ENCODE peak calls at places on chromosomes 7 and 10, in nine cellular contexts. One of them, this sample, is unnamed.

GRCh38 chr7:70542750-70543376 is 589.1 kb upstream of the GALNT17 start:
- DNase-seq in endothelial cell: no peak
- DNase-seq in osteoblast: no peak
- DNase-seq in right lobe of liver: no peak
- DNase-seq in fibroblast of mammary gland: no peak
- DNase-seq in heart right ventricle: no peak
- DNase-seq in GM06990: no peak
- DNase-seq in sigmoid colon: no peak
- DNase-seq in AG10803: peak
- DNase-seq in this sample: no peak

GRCh38 chr7:22430457-22430856 is 69.5 kb downstream of the STEAP1B start:
- DNase-seq in fibroblast of mammary gland: peak
- DNase-seq in AG10803: peak
- DNase-seq in heart right ventricle: no peak
- DNase-seq in GM06990: no peak
- DNase-seq in endothelial cell: no peak
- DNase-seq in osteoblast: no peak
- DNase-seq in sigmoid colon: no peak
- DNase-seq in right lobe of liver: no peak
- DNase-seq in this sample: no peak

GRCh38 chr7:23121175-23121574 is 15.6 kb downstream of the KLHL7 start:
- DNase-seq in right lobe of liver: no peak
- DNase-seq in fibroblast of mammary gland: no peak
- DNase-seq in sigmoid colon: no peak
- DNase-seq in heart right ventricle: no peak
- DNase-seq in GM06990: no peak
- DNase-seq in AG10803: no peak
- DNase-seq in endothelial cell: no peak
- DNase-seq in osteoblast: no peak
- DNase-seq in this sample: no peak

GRCh38 chr7:148296994-148297644 is 293.4 kb upstream of the C7orf33 start:
- DNase-seq in GM06990: no peak
- DNase-seq in fibroblast of mammary gland: peak
- DNase-seq in osteoblast: no peak
- DNase-seq in heart right ventricle: no peak
- DNase-seq in right lobe of liver: no peak
- DNase-seq in AG10803: no peak
- DNase-seq in endothelial cell: no peak
- DNase-seq in sigmoid colon: no peak
- DNase-seq in this sample: no peak

GRCh38 chr7:78047800-78048199 is 249.2 kb downstream of the PHTF2 start:
- DNase-seq in heart right ventricle: no peak
- DNase-seq in sigmoid colon: no peak
- DNase-seq in endothelial cell: no peak
- DNase-seq in GM06990: no peak
- DNase-seq in AG10803: no peak
- DNase-seq in osteoblast: no peak
- DNase-seq in fibroblast of mammary gland: no peak
- DNase-seq in right lobe of liver: no peak
- DNase-seq in this sample: no peak

GRCh38 chr10:77325233-77325537 is 312.4 kb downstream of the KCNMA1 start:
- DNase-seq in heart right ventricle: no peak
- DNase-seq in osteoblast: no peak
- DNase-seq in endothelial cell: no peak
- DNase-seq in fibroblast of mammary gland: no peak
- DNase-seq in sigmoid colon: no peak
- DNase-seq in AG10803: no peak
- DNase-seq in right lobe of liver: no peak
- DNase-seq in GM06990: no peak
- DNase-seq in this sample: no peak

GRCh38 chr7:56083150-56083785 is 9.5 kb downstream of the PHKG1 start:
- DNase-seq in fibroblast of mammary gland: no peak
- DNase-seq in AG10803: no peak
- DNase-seq in sigmoid colon: peak
- DNase-seq in GM06990: no peak
- DNase-seq in osteoblast: peak
- DNase-seq in right lobe of liver: peak
- DNase-seq in endothelial cell: no peak
- DNase-seq in heart right ventricle: peak
- DNase-seq in this sample: no peak

GRCh38 chr10:33398796-33399195 is 64.3 kb upstream of the NRP1 start:
- DNase-seq in fibroblast of mammary gland: no peak
- DNase-seq in osteoblast: no peak
- DNase-seq in heart right ventricle: no peak
- DNase-seq in endothelial cell: no peak
- DNase-seq in GM06990: no peak
- DNase-seq in right lobe of liver: no peak
- DNase-seq in AG10803: no peak
- DNase-seq in sigmoid colon: no peak
- DNase-seq in this sample: no peak

GRCh38 chr10:118723467-118723866 is 31.3 kb downstream of the CACUL1 start:
- DNase-seq in fibroblast of mammary gland: peak
- DNase-seq in right lobe of liver: no peak
- DNase-seq in sigmoid colon: no peak
- DNase-seq in AG10803: peak
- DNase-seq in heart right ventricle: no peak
- DNase-seq in osteoblast: peak
- DNase-seq in GM06990: no peak
- DNase-seq in endothelial cell: no peak
- DNase-seq in this sample: no peak

DNA sequence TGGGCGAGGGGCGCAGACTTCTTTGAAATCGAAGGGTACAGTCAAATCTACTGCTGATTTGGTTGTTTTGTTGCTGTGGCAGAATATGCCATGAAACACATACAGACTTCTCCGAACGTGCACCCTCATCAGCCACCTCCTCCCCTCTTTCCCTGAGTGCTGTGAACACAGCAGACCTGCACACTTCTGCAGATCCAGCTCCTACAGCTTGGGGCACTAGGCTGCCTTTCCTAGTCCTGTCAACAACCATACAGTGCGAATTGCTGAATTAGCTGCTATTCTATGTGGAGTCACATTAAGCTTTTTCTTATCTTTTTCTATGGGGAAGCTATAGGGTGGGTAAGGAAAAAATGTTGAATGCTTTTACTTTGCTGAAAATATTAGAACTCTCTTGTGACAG is 57.5 kb downstream of the COL17A1 start:
- DNase-seq in fibroblast of mammary gland: peak
- DNase-seq in heart right ventricle: peak
- DNase-seq in endothelial cell: peak
- DNase-seq in sigmoid colon: no peak
- DNase-seq in osteoblast: no peak
- DNase-seq in AG10803: peak
- DNase-seq in GM06990: no peak
- DNase-seq in right lobe of liver: no peak
- DNase-seq in this sample: no peak
- TF ChIP-seq CTCF in fibroblast of mammary gland: peak
- TF ChIP-seq CTCF in heart right ventricle: peak
- TF ChIP-seq CTCF in endothelial cell: no peak
- TF ChIP-seq CTCF in sigmoid colon: no peak
- TF ChIP-seq CTCF in osteoblast: peak
- TF ChIP-seq CTCF in AG10803: peak
- TF ChIP-seq CTCF in GM06990: no peak
- TF ChIP-seq CTCF in right lobe of liver: no peak
- TF ChIP-seq CTCF in this sample: peak

GRCh38 chr7:16694806-16695205 is 48.8 kb downstream of the BZW2 start:
- DNase-seq in right lobe of liver: no peak
- DNase-seq in osteoblast: no peak
- DNase-seq in GM06990: no peak
- DNase-seq in sigmoid colon: no peak
- DNase-seq in endothelial cell: no peak
- DNase-seq in AG10803: no peak
- DNase-seq in heart right ventricle: no peak
- DNase-seq in fibroblast of mammary gland: no peak
- DNase-seq in this sample: no peak

GRCh38 chr7:16693601-16694318 is 47.8 kb downstream of the BZW2 start:
- DNase-seq in fibroblast of mammary gland: no peak
- DNase-seq in AG10803: no peak
- DNase-seq in endothelial cell: no peak
- DNase-seq in sigmoid colon: no peak
- DNase-seq in osteoblast: no peak
- DNase-seq in right lobe of liver: no peak
- DNase-seq in GM06990: no peak
- DNase-seq in heart right ventricle: no peak
- DNase-seq in this sample: no peak

GRCh38 chr7:16697507-16698199 is 51.7 kb downstream of the BZW2 start:
- DNase-seq in right lobe of liver: no peak
- DNase-seq in sigmoid colon: no peak
- DNase-seq in heart right ventricle: no peak
- DNase-seq in GM06990: no peak
- DNase-seq in endothelial cell: no peak
- DNase-seq in fibroblast of mammary gland: no peak
- DNase-seq in AG10803: peak
- DNase-seq in osteoblast: peak
- DNase-seq in this sample: no peak

GRCh38 chr7:16698200-16698910 is 52.4 kb downstream of the BZW2 start:
- DNase-seq in GM06990: no peak
- DNase-seq in fibroblast of mammary gland: no peak
- DNase-seq in right lobe of liver: no peak
- DNase-seq in endothelial cell: no peak
- DNase-seq in sigmoid colon: no peak
- DNase-seq in AG10803: no peak
- DNase-seq in heart right ventricle: no peak
- DNase-seq in osteoblast: no peak
- DNase-seq in this sample: no peak

GRCh38 chr7:16695621-16696237 is 49.7 kb downstream of the BZW2 start:
- DNase-seq in heart right ventricle: peak
- DNase-seq in right lobe of liver: no peak
- DNase-seq in fibroblast of mammary gland: peak
- DNase-seq in sigmoid colon: no peak
- DNase-seq in osteoblast: no peak
- DNase-seq in AG10803: peak
- DNase-seq in endothelial cell: peak
- DNase-seq in GM06990: no peak
- DNase-seq in this sample: no peak
- TF ChIP-seq CTCF in heart right ventricle: peak
- TF ChIP-seq CTCF in right lobe of liver: peak
- TF ChIP-seq CTCF in fibroblast of mammary gland: peak
- TF ChIP-seq CTCF in sigmoid colon: peak
- TF ChIP-seq CTCF in osteoblast: peak
- TF ChIP-seq CTCF in AG10803: peak
- TF ChIP-seq CTCF in endothelial cell: peak
- TF ChIP-seq CTCF in GM06990: peak
- TF ChIP-seq CTCF in this sample: peak

DNA sequence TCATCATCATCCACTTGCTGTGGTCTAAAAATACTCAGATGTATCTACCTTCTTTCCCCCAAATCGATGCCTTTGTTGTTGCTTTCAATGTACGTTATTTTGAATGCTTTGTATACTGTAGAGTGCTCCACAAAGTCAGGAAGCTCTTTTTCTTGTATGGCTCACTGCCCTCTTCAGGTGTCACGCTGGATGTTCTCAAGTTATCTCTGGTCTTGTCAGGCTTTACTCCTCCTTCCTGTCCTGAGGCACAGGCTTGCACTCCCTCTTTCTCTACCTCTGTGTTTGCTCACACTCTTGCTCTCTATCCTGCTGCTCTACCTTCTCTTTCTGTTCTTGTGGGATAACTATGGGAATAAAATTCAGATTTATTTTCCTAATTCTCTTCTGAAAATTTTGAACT is 381.3 kb downstream of the NRG3 start:
- DNase-seq in heart right ventricle: no peak
- DNase-seq in AG10803: no peak
- DNase-seq in osteoblast: no peak
- DNase-seq in sigmoid colon: no peak
- DNase-seq in GM06990: no peak
- DNase-seq in fibroblast of mammary gland: no peak
- DNase-seq in right lobe of liver: no peak
- DNase-seq in endothelial cell: no peak
- DNase-seq in this sample: no peak
- TF ChIP-seq CTCF in heart right ventricle: no peak
- TF ChIP-seq CTCF in AG10803: no peak
- TF ChIP-seq CTCF in osteoblast: no peak
- TF ChIP-seq CTCF in sigmoid colon: no peak
- TF ChIP-seq CTCF in GM06990: no peak
- TF ChIP-seq CTCF in fibroblast of mammary gland: no peak
- TF ChIP-seq CTCF in right lobe of liver: no peak
- TF ChIP-seq CTCF in endothelial cell: no peak
- TF ChIP-seq CTCF in this sample: no peak

GRCh38 chr10:113026679-113027078 is 76.6 kb downstream of the TCF7L2 start:
- DNase-seq in AG10803: peak
- DNase-seq in heart right ventricle: no peak
- DNase-seq in osteoblast: peak
- DNase-seq in sigmoid colon: no peak
- DNase-seq in endothelial cell: no peak
- DNase-seq in GM06990: no peak
- DNase-seq in right lobe of liver: no peak
- DNase-seq in fibroblast of mammary gland: peak
- DNase-seq in this sample: no peak

GRCh38 chr10:113027230-113027573 is 77.2 kb downstream of the TCF7L2 start:
- DNase-seq in osteoblast: no peak
- DNase-seq in endothelial cell: no peak
- DNase-seq in fibroblast of mammary gland: no peak
- DNase-seq in right lobe of liver: no peak
- DNase-seq in sigmoid colon: no peak
- DNase-seq in AG10803: no peak
- DNase-seq in GM06990: no peak
- DNase-seq in heart right ventricle: no peak
- DNase-seq in this sample: no peak

GRCh38 chr10:113029055-113029440 is 79.0 kb downstream of the TCF7L2 start:
- DNase-seq in right lobe of liver: no peak
- DNase-seq in GM06990: no peak
- DNase-seq in heart right ventricle: no peak
- DNase-seq in AG10803: no peak
- DNase-seq in endothelial cell: no peak
- DNase-seq in fibroblast of mammary gland: no peak
- DNase-seq in osteoblast: no peak
- DNase-seq in sigmoid colon: no peak
- DNase-seq in this sample: no peak

GRCh38 chr10:113028393-113029054 is 78.5 kb downstream of the TCF7L2 start:
- DNase-seq in right lobe of liver: no peak
- DNase-seq in fibroblast of mammary gland: no peak
- DNase-seq in GM06990: no peak
- DNase-seq in endothelial cell: no peak
- DNase-seq in heart right ventricle: no peak
- DNase-seq in sigmoid colon: no peak
- DNase-seq in osteoblast: no peak
- DNase-seq in AG10803: no peak
- DNase-seq in this sample: no peak

DNA sequence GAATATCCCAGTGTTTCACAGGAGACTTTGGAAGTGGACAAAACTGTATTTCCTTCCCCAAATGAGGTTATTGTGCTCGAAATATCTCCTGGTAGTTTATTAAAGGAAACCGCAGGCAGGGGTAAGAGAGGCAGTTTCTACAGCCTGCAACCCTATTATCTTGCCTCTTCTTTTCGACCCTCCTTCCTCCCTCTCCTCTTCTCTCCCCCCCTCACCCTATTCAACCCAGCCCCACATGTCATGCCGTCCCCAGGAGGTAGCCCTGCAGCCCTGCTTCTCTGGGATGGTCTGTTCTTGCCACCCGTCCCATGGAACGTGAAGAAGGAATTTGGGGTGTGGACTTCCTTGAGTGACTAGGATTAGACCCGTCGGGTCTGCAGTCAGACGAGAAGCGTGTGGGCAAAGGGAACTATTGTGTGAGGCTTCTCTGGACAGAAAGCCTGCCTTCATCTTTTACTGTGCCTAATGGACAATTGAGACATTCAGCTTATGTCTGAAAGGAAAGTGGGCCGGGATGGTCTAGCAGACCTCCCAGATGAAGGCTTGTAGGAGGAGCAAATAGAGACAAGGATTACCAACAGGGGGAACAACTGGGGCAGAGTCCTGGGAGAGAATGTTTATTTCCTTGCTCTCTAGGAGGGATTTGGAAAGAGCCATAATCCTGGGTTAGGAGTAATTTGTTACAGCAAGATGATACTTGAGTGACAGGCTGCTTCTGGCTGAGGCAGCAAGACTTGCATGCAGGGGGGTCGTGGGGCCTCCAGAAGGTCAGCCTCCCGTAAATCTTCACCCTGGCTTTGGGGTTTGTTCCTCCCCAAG is 77.7 kb downstream of the TCF7L2 start:
- DNase-seq in sigmoid colon: peak
- DNase-seq in GM06990: no peak
- DNase-seq in heart right ventricle: no peak
- DNase-seq in endothelial cell: no peak
- DNase-seq in right lobe of liver: no peak
- DNase-seq in AG10803: no peak
- DNase-seq in osteoblast: no peak
- DNase-seq in fibroblast of mammary gland: no peak
- DNase-seq in this sample: no peak
- TF ChIP-seq CTCF in sigmoid colon: no peak
- TF ChIP-seq CTCF in GM06990: no peak
- TF ChIP-seq CTCF in heart right ventricle: no peak
- TF ChIP-seq CTCF in endothelial cell: no peak
- TF ChIP-seq CTCF in right lobe of liver: no peak
- TF ChIP-seq CTCF in AG10803: peak
- TF ChIP-seq CTCF in osteoblast: no peak
- TF ChIP-seq CTCF in fibroblast of mammary gland: no peak
- TF ChIP-seq CTCF in this sample: no peak

This sample was measured in type B pancreatic cell.